ENCODE peak calls at places on chromosomes 13 and 19, in ten cellular contexts. A is PC-9, D is transverse colon, Q is endodermal cell, P is mammary epithelial cell, E is neuronal stem cell, G is PC-3, X is trophoblast cell, Y is uterus, W is brain microvascular endothelial cell. N is an unnamed sample.

GRCh38 chr19:19406878-19407639 is 1.6 kb downstream of the GATAD2A start:
- DNase-seq in E (no peak), G (peak; percentile 61), W (peak; percentile 41), Q (no peak), Y (no peak), A (no peak), D (peak; percentile 74), P (peak; percentile 56), X (peak; percentile 79), N (peak; percentile 63)

GRCh38 chr19:30606114-30607050 is 234.2 kb downstream of the ZNF536 start:
- DNase-seq in X (no peak), P (no peak), Q (no peak), G (no peak), W (no peak), E (no peak), A (no peak), D (no peak), Y (no peak), N (no peak)

GRCh38 chr19:14375582-14376291 is 5.5 kb upstream of the ADGRE5 start:
- DNase-seq in E (no peak), Y (peak; percentile 81), D (no peak), P (no peak), G (no peak), W (no peak), Q (no peak), A (no peak), X (no peak), N (no peak)

GRCh38 chr13:24097064-24097463 is 63.5 kb upstream of the SPATA13 start:
- DNase-seq in W (no peak), A (no peak), G (peak; percentile 19), E (no peak), P (no peak), Y (no peak), Q (no peak), D (no peak), X (no peak), N (no peak)

GRCh38 chr13:107964356-107964755 is 251.0 kb downstream of the LIG4 start:
- DNase-seq in E (no peak), X (no peak), Q (no peak), W (no peak), A (no peak), Y (no peak), D (no peak), P (no peak), G (no peak), N (no peak)

GRCh38 chr13:72643339-72643989 is 84.0 kb downstream of the MZT1 start:
- DNase-seq in G (peak; percentile 61), X (peak; percentile 51), A (peak; percentile 29), P (peak; percentile 32), Q (peak; percentile 68), W (peak; percentile 70), E (no peak), D (peak; percentile 69), Y (no peak), N (peak; percentile 33)

GRCh38 chr13:27549406-27549981 is 70.8 kb downstream of the LNX2 start:
- DNase-seq in G (peak; percentile 86), A (no peak), Q (no peak), X (no peak), Y (no peak), D (peak; percentile 82), W (no peak), P (peak; percentile 97), E (no peak), N (no peak)

GRCh38 chr19:13068064-13068807 is 34.4 kb downstream of the LYL1 start:
- DNase-seq in Y (no peak), W (no peak), P (no peak), A (no peak), E (no peak), D (no peak), Q (no peak), G (no peak), X (no peak), N (no peak)

GRCh38 chr19:13033819-13034611 is 38.7 kb downstream of the NFIX start:
- DNase-seq in X (no peak), Y (peak; percentile 77), A (peak; percentile 69), E (no peak), G (peak; percentile 79), P (peak; percentile 68), D (peak; percentile 88), W (no peak), Q (peak; percentile 91), N (peak; percentile 78)

GRCh38 chr13:111372651-111373425 is 52.4 kb downstream of the TEX29 start:
- DNase-seq in W (no peak), Y (no peak), G (no peak), E (no peak), A (no peak), P (no peak), Q (no peak), D (no peak), X (no peak), N (no peak)

GRCh38 chr13:29713841-29714240 is 118.4 kb upstream of the SLC7A1 start:
- DNase-seq in W (peak; percentile 14), Y (no peak), G (peak; percentile 63), A (no peak), P (peak; percentile 12), E (no peak), X (no peak), Q (peak; percentile 58), D (no peak), N (no peak)

GRCh38 chr13:23384111-23384510 is 49.4 kb downstream of the SACS start:
- DNase-seq in Q (no peak), P (peak; percentile 68), E (no peak), G (peak; percentile 51), D (no peak), Y (no peak), A (no peak), W (peak; percentile 70), X (no peak), N (no peak)

GRCh38 chr13:74080762-74081161 is 53.4 kb downstream of the KLF12 start:
- DNase-seq in A (no peak), Q (no peak), X (no peak), E (no peak), W (no peak), Y (no peak), D (no peak), P (no peak), G (no peak), N (no peak)

GRCh38 chr19:55857149-55857548 is 20.8 kb downstream of the NLRP4 start:
- DNase-seq in X (no peak), E (no peak), A (no peak), P (no peak), D (no peak), Q (no peak), W (no peak), G (no peak), Y (no peak), N (no peak)

GRCh38 chr19:3039125-3039524 is 10.0 kb upstream of the TLE2 start:
- DNase-seq in A (no peak), X (no peak), W (no peak), D (no peak), Q (no peak), P (no peak), Y (no peak), G (no peak), E (no peak), N (no peak)

GRCh38 chr19:1910169-1910568 is 5.0 kb downstream of the ADAT3 start:
- DNase-seq in G (no peak), Q (no peak), W (peak; percentile 13), E (no peak), D (no peak), A (no peak), Y (no peak), X (no peak), P (no peak), N (no peak)

GRCh38 chr13:41361501-41361900 is 50.4 kb downstream of the NAA16 start:
- DNase-seq in W (peak; percentile 20), A (no peak), D (no peak), E (no peak), Q (no peak), P (no peak), G (no peak), Y (no peak), X (no peak), N (no peak)

GRCh38 chr13:112833551-112834257 is 135.3 kb upstream of the MCF2L start:
- DNase-seq in Y (no peak), P (no peak), X (no peak), A (no peak), W (no peak), D (no peak), E (no peak), Q (peak; percentile 46), G (no peak), N (no peak)

GRCh38 chr13:42997381-42997780 is 5.3 kb upstream of the EPSTI1 start:
- DNase-seq in G (no peak), D (no peak), E (no peak), A (no peak), W (peak; percentile 45), P (no peak), Q (no peak), Y (no peak), X (no peak), N (no peak)
- H3K27ac ChIP-seq in G (no peak overlapping the region), D (no peak overlapping the region), E (no peak overlapping the region), A (peak overlapping the region; percentile 81), W (peak overlapping the region; percentile 96), P (peak overlapping the region; percentile 67), Q (no peak overlapping the region), Y (no peak overlapping the region), X (peak overlapping the region; percentile 77), N (no peak overlapping the region)

GRCh38 chr19:47271949-47272348 is 2.7 kb upstream of the INAFM1 start:
- DNase-seq in A (no peak), P (no peak), G (no peak), D (no peak), E (no peak), Q (peak; percentile 54), X (no peak), W (no peak), Y (no peak), N (no peak)
- H3K4me3 ChIP-seq in A (no peak overlapping the region), P (no peak overlapping the region), G (no peak overlapping the region), D (no peak overlapping the region), E (no peak overlapping the region), Q (no peak overlapping the region), X (no peak overlapping the region), W (no peak overlapping the region), Y (no peak overlapping the region), N (no peak overlapping the region)

GRCh38 chr13:32285633-32285965 is 29.6 kb downstream of the ZAR1L start:
- DNase-seq in A (no peak), G (peak; percentile 9), Y (no peak), W (peak; percentile 9), P (no peak), X (no peak), Q (no peak), D (no peak), E (no peak), N (no peak)
- H3K27ac ChIP-seq in A (no peak overlapping the region), G (no peak overlapping the region), Y (peak overlapping the region; percentile 73), W (peak overlapping the region; percentile 67), P (peak overlapping the region; percentile 20), X (no peak overlapping the region), Q (no peak overlapping the region), D (peak overlapping the region; percentile 48), E (peak overlapping the region; percentile 52), N (no peak overlapping the region)

DNA sequence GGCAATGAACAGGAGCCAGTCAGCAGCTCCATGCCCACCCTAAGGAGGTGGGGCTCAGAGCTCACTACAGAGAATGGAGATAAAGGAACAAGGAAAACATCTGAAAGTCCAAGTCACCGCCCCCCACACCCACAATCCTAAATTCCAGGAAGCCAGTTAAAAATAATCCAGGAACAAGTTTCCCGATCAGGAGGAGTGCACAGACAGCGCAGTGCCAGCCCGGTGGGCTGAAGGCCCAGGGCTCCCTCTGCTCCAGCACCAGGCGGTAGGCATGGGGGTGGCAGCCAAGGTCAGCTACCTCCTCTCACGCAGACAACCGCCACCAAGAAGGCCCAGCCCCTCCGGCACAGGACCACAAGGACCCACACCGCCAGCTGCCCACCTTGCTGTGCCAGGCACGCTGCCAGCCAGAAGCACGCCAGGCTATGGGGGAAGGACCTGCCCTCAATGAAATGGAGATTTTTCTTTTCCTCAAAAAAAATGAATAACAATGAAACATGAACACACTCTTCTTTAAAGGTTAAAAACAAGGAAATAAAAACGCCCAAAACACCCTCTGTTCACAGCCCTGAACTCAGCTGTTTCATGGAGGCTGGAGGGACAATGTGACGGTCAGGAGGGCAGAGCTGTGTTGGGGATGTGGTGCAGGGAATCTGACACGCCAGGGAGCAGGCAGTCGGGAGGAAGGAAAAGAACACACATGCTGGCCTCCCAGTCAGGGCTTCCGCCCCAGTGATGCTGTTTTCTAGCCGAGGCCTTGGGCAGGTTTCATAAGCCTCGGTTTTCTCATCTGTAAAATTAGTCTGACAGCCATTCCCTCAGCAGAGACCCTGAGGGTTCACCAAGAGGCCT is 11.0 kb downstream of the STK24 start:
- DNase-seq in G (no peak), P (no peak), Q (no peak), X (no peak), E (no peak), W (no peak), D (peak; percentile 77), A (peak; percentile 10), Y (no peak), N (peak; percentile 40)
- H3K4me3 ChIP-seq in G (no peak overlapping the region), P (peak overlapping the region; percentile 1), Q (no peak overlapping the region), X (no peak overlapping the region), E (no peak overlapping the region), W (no peak overlapping the region), D (peak overlapping the region; percentile 11), A (no peak overlapping the region), Y (peak overlapping the region; percentile 11), N (no peak overlapping the region)

N was measured in dorsolateral prefrontal cortex.